ENCODE peak calls at places on chromosomes 5 and 9, in eight cellular contexts. H is lower lobe of right lung, L is WTC11, F is cardiac fibroblast, X is mucosa of descending colon, Y is spleen, E is pancreas, V is HCT116. I is an unnamed sample.

GRCh38 chr9:118223111-118223510 is 518.9 kb downstream of the TLR4 start:
- DNase-seq in L (no peak), V (no peak), E (no peak), H (no peak), Y (no peak), X (no peak), F (no peak), I (no peak)

GRCh38 chr9:34891386-34891785 is 66.7 kb upstream of the PHF24 start:
- DNase-seq in L (no peak), F (no peak), H (no peak), X (no peak), E (no peak), V (no peak), Y (no peak), I (no peak)

GRCh38 chr5:146564036-146564762 is 48.2 kb upstream of the GPR151 start:
- DNase-seq in F (no peak), L (no peak), H (no peak), V (peak; percentile 8), Y (no peak), E (no peak), X (no peak), I (no peak)

GRCh38 chr5:172188033-172188892 is at the start of gene STK10:
- DNase-seq in E (peak; percentile 95), V (peak; percentile 75), F (peak; percentile 97), H (peak; percentile 95), X (peak; percentile 88), L (peak; percentile 93), Y (peak; percentile 99), I (peak; percentile 88)

GRCh38 chr9:103545260-103545659 is 548.8 kb upstream of the SMC2 start:
- DNase-seq in L (no peak), X (no peak), F (no peak), Y (no peak), H (no peak), E (no peak), V (no peak), I (no peak)

GRCh38 chr9:117044241-117044640 is 357.1 kb downstream of the TRIM32 start:
- DNase-seq in H (no peak), Y (no peak), E (no peak), L (peak; percentile 75), F (no peak), X (no peak), V (no peak), I (peak; percentile 36)

GRCh38 chr5:41871866-41872265 is 1.6 kb upstream of the OXCT1 start:
- DNase-seq in Y (no peak), H (no peak), E (no peak), F (peak; percentile 81), X (no peak), L (no peak), V (no peak), I (no peak)

GRCh38 chr5:91469517-91470165 is 86.5 kb upstream of the ARRDC3 start:
- DNase-seq in H (no peak), X (no peak), F (no peak), L (no peak), Y (no peak), V (no peak), E (no peak), I (no peak)

GRCh38 chr9:77877976-77878375 is 153.6 kb downstream of the GNAQ start:
- DNase-seq in Y (no peak), F (peak; percentile 18), L (no peak), E (no peak), H (no peak), V (no peak), X (no peak), I (no peak)

GRCh38 chr9:77879344-77880089 is 152.1 kb downstream of the GNAQ start:
- DNase-seq in V (peak; percentile 31), Y (no peak), E (no peak), X (peak; percentile 70), F (peak; percentile 44), L (no peak), H (no peak), I (no peak)

GRCh38 chr9:77871483-77871882 is 160.1 kb downstream of the GNAQ start:
- DNase-seq in V (no peak), L (no peak), X (no peak), F (no peak), Y (no peak), H (no peak), E (no peak), I (no peak)

GRCh38 chr9:77881111-77881510 is 150.5 kb downstream of the GNAQ start:
- DNase-seq in H (no peak), L (no peak), V (no peak), Y (no peak), X (peak; percentile 46), F (no peak), E (no peak), I (no peak)

GRCh38 chr9:77876091-77876490 is 155.5 kb downstream of the GNAQ start:
- DNase-seq in F (peak; percentile 80), H (no peak), X (no peak), E (no peak), L (no peak), Y (no peak), V (no peak), I (peak; percentile 7)
- TF ChIP-seq CTCF in F (no peak), H (no peak), X (no peak), E (no peak), L (no peak), Y (no peak), V (no peak), I (no peak)

DNA sequence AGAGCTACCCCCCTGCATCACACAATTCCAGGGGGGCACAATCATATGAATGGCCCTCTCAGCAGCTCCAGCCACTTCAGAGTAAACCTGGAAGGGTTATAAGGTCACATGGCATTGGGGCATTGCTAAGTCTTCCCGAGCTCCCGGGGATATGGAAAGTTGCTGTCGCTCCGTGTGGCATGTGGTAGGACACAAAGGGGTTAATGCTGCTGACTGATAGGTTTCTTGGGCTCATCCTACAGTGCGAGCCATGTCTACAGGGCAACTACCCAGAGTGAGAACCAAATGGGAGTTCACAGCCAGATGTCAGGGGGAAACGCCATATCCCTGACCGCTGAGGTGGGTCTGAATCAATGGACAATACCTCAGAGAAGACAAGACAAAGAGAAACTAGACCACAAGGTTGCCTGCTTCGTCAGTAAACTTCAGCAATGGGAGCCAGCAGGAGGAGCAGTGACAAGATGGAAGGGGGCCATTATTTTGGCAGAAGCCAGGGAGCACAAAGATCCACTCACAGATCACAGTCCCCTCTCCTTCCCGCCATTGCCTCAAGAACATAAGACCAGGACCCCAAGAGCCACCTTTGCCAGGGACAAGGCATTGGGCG is 52.4 kb upstream of the SHISAL2B start:
- DNase-seq in X (no peak), H (no peak), L (no peak), Y (no peak), F (no peak), E (no peak), V (no peak), I (no peak)
- TF ChIP-seq CTCF in X (no peak), H (no peak), L (no peak), Y (no peak), F (peak; percentile 16), E (no peak), V (no peak), I (no peak)

GRCh38 chr5:54909126-54909525 is 76.3 kb downstream of the ESM1 start:
- DNase-seq in V (no peak), H (no peak), E (no peak), Y (no peak), L (no peak), F (no peak), X (no peak), I (no peak)

GRCh38 chr5:54905246-54905770 is 80.1 kb downstream of the ESM1 start:
- DNase-seq in H (no peak), F (no peak), E (no peak), L (no peak), V (no peak), X (no peak), Y (no peak), I (no peak)

GRCh38 chr5:54902817-54903473 is 82.4 kb downstream of the ESM1 start:
- DNase-seq in X (peak; percentile 10), F (peak; percentile 71), Y (no peak), L (no peak), E (no peak), H (no peak), V (no peak), I (no peak)

GRCh38 chr5:54904425-54904824 is 81.0 kb downstream of the ESM1 start:
- DNase-seq in H (no peak), X (no peak), Y (no peak), V (no peak), L (peak; percentile 12), E (no peak), F (peak; percentile 72), I (peak; percentile 23)

DNA sequence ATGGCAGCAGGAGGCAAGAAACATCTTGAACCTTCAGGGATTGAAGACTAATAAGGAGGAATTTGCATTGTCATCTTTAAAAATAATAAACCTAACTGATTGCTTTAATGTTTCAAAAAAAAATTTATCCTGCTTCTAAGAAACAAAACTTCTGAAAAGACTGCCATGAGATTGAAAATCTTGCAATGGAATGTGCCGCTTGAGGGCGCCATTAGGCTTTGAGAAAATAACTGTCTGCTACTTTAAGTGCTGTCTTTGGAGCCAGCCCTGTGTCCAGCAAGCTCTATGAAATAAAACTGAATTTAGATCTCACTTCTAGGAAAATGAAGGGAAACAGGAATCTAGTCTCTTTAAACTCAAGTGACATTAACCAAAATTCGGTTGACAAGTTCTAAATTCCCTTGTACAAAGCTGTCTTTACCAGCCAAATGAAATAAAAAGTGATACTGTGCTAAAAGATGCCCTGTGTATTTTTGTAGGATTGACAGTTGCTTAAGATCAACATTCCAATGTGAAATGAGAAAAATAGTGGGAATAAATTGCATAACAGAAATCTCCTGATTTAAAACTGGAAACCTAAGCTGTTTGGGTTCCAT is 79.4 kb downstream of the ESM1 start:
- DNase-seq in F (peak; percentile 86), H (peak; percentile 63), X (peak; percentile 83), L (peak; percentile 79), V (peak; percentile 44), E (peak; percentile 74), Y (no peak), I (peak; percentile 73)
- TF ChIP-seq CTCF in F (peak; percentile 73), H (peak; percentile 71), X (no peak), L (peak; percentile 42), V (peak; percentile 75), E (peak; percentile 32), Y (peak; percentile 51), I (peak; percentile 78)

DNA sequence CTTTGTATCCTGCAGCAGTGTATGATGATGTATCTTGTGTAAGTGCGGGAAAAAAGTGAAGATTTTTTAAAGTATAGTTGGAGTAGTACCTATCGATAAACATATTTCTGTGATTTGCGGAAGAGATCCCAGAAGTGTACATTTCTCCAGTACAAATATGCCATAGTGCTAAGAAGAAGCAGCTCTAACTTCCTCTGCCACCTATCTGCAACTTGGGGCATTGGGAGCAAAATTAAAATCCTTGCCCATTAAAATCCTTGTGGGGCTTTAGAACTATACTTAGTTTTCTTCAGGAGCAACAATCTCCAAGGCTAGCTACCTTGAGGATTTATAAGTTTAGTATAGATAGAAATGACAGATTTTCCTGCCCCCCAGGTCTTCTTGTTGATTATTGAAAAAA is 123.7 kb downstream of the VCAN start:
- DNase-seq in L (no peak), Y (no peak), H (no peak), F (no peak), E (no peak), X (no peak), V (no peak), I (no peak)
- TF ChIP-seq CTCF in L (no peak), Y (no peak), H (no peak), F (peak; percentile 42), E (no peak), X (no peak), V (no peak), I (no peak)

GRCh38 chr5:62305715-62306493 is at the start of gene KIF2A:
- DNase-seq in V (peak; percentile 85), F (peak; percentile 95), E (peak; percentile 95), L (peak; percentile 90), H (peak; percentile 92), Y (peak; percentile 98), X (peak; percentile 90), I (peak; percentile 90)
- TF ChIP-seq CTCF in V (no peak), F (no peak), E (no peak), L (no peak), H (peak; percentile 16), Y (peak; percentile 45), X (peak; percentile 17), I (no peak)